ENCODE peak calls at places on chromosomes 13 and 19, in six cellular contexts. One of them, this sample, is unnamed.

GRCh38 chr19:14459703-14460102 is 15.5 kb downstream of the PTGER1 start:
- DNase-seq in naive thymus-derived CD8-positive, alpha-beta T cell: no peak
- DNase-seq in activated B cell treated with CpG ODN at 0.5 μM for 24 hours: no peak
- DNase-seq in stimulated activated CD4-positive, alpha-beta T cell treated with anti-CD3 and anti-CD28 coated beads, TNF-alpha, amount 100 ng/mL, for 48 hours: no peak
- DNase-seq in iris pigment epithelial cell: no peak
- DNase-seq in endothelial cell of umbilical vein: no peak
- DNase-seq in this sample: no peak

GRCh38 chr19:13839193-13839937 is 37.6 kb upstream of the NANOS3 start:
- DNase-seq in naive thymus-derived CD8-positive, alpha-beta T cell: peak
- DNase-seq in activated B cell treated with CpG ODN at 0.5 μM for 24 hours: peak
- DNase-seq in stimulated activated CD4-positive, alpha-beta T cell treated with anti-CD3 and anti-CD28 coated beads, TNF-alpha, amount 100 ng/mL, for 48 hours: peak
- DNase-seq in iris pigment epithelial cell: peak
- DNase-seq in endothelial cell of umbilical vein: peak
- DNase-seq in this sample: peak

GRCh38 chr13:47004022-47004421 is 107.2 kb upstream of the HTR2A start:
- DNase-seq in naive thymus-derived CD8-positive, alpha-beta T cell: no peak
- DNase-seq in activated B cell treated with CpG ODN at 0.5 μM for 24 hours: no peak
- DNase-seq in stimulated activated CD4-positive, alpha-beta T cell treated with anti-CD3 and anti-CD28 coated beads, TNF-alpha, amount 100 ng/mL, for 48 hours: no peak
- DNase-seq in iris pigment epithelial cell: no peak
- DNase-seq in endothelial cell of umbilical vein: no peak
- DNase-seq in this sample: peak

GRCh38 chr19:34732548-34733255 is 1.3 kb upstream of the ZNF181 start:
- DNase-seq in naive thymus-derived CD8-positive, alpha-beta T cell: no peak
- DNase-seq in activated B cell treated with CpG ODN at 0.5 μM for 24 hours: no peak
- DNase-seq in stimulated activated CD4-positive, alpha-beta T cell treated with anti-CD3 and anti-CD28 coated beads, TNF-alpha, amount 100 ng/mL, for 48 hours: no peak
- DNase-seq in iris pigment epithelial cell: no peak
- DNase-seq in endothelial cell of umbilical vein: no peak
- DNase-seq in this sample: peak

GRCh38 chr19:19459099-19459498 is 53.6 kb downstream of the GATAD2A start:
- DNase-seq in naive thymus-derived CD8-positive, alpha-beta T cell: no peak
- DNase-seq in activated B cell treated with CpG ODN at 0.5 μM for 24 hours: no peak
- DNase-seq in stimulated activated CD4-positive, alpha-beta T cell treated with anti-CD3 and anti-CD28 coated beads, TNF-alpha, amount 100 ng/mL, for 48 hours: no peak
- DNase-seq in iris pigment epithelial cell: peak
- DNase-seq in endothelial cell of umbilical vein: no peak
- DNase-seq in this sample: no peak

GRCh38 chr13:71864094-71864980 is 2.7 kb downstream of the DACH1 start:
- DNase-seq in naive thymus-derived CD8-positive, alpha-beta T cell: no peak
- DNase-seq in activated B cell treated with CpG ODN at 0.5 μM for 24 hours: no peak
- DNase-seq in stimulated activated CD4-positive, alpha-beta T cell treated with anti-CD3 and anti-CD28 coated beads, TNF-alpha, amount 100 ng/mL, for 48 hours: no peak
- DNase-seq in iris pigment epithelial cell: peak
- DNase-seq in endothelial cell of umbilical vein: peak
- DNase-seq in this sample: peak

GRCh38 chr19:16922592-16922934 is 33.8 kb downstream of the F2RL3 start:
- DNase-seq in naive thymus-derived CD8-positive, alpha-beta T cell: no peak
- DNase-seq in activated B cell treated with CpG ODN at 0.5 μM for 24 hours: no peak
- DNase-seq in stimulated activated CD4-positive, alpha-beta T cell treated with anti-CD3 and anti-CD28 coated beads, TNF-alpha, amount 100 ng/mL, for 48 hours: no peak
- DNase-seq in iris pigment epithelial cell: no peak
- DNase-seq in endothelial cell of umbilical vein: no peak
- DNase-seq in this sample: no peak

GRCh38 chr13:19153782-19154450 is 27.7 kb downstream of the TUBA3C start:
- DNase-seq in naive thymus-derived CD8-positive, alpha-beta T cell: no peak
- DNase-seq in activated B cell treated with CpG ODN at 0.5 μM for 24 hours: no peak
- DNase-seq in stimulated activated CD4-positive, alpha-beta T cell treated with anti-CD3 and anti-CD28 coated beads, TNF-alpha, amount 100 ng/mL, for 48 hours: peak
- DNase-seq in iris pigment epithelial cell: no peak
- DNase-seq in endothelial cell of umbilical vein: no peak
- DNase-seq in this sample: no peak

GRCh38 chr19:16702123-16702522 is 17.5 kb upstream of the NWD1 start:
- DNase-seq in naive thymus-derived CD8-positive, alpha-beta T cell: no peak
- DNase-seq in activated B cell treated with CpG ODN at 0.5 μM for 24 hours: no peak
- DNase-seq in stimulated activated CD4-positive, alpha-beta T cell treated with anti-CD3 and anti-CD28 coated beads, TNF-alpha, amount 100 ng/mL, for 48 hours: no peak
- DNase-seq in iris pigment epithelial cell: peak
- DNase-seq in endothelial cell of umbilical vein: no peak
- DNase-seq in this sample: peak

GRCh38 chr13:104586010-104586746 is 1520.0 kb upstream of the SLC10A2 start:
- DNase-seq in naive thymus-derived CD8-positive, alpha-beta T cell: no peak
- DNase-seq in activated B cell treated with CpG ODN at 0.5 μM for 24 hours: no peak
- DNase-seq in stimulated activated CD4-positive, alpha-beta T cell treated with anti-CD3 and anti-CD28 coated beads, TNF-alpha, amount 100 ng/mL, for 48 hours: no peak
- DNase-seq in iris pigment epithelial cell: peak
- DNase-seq in endothelial cell of umbilical vein: peak
- DNase-seq in this sample: peak

GRCh38 chr13:107964356-107964755 is 251.0 kb downstream of the LIG4 start:
- DNase-seq in naive thymus-derived CD8-positive, alpha-beta T cell: no peak
- DNase-seq in activated B cell treated with CpG ODN at 0.5 μM for 24 hours: no peak
- DNase-seq in stimulated activated CD4-positive, alpha-beta T cell treated with anti-CD3 and anti-CD28 coated beads, TNF-alpha, amount 100 ng/mL, for 48 hours: no peak
- DNase-seq in iris pigment epithelial cell: no peak
- DNase-seq in endothelial cell of umbilical vein: no peak
- DNase-seq in this sample: no peak

GRCh38 chr19:13094285-13094595 is 8.4 kb downstream of the LYL1 start:
- DNase-seq in naive thymus-derived CD8-positive, alpha-beta T cell: no peak
- DNase-seq in activated B cell treated with CpG ODN at 0.5 μM for 24 hours: peak
- DNase-seq in stimulated activated CD4-positive, alpha-beta T cell treated with anti-CD3 and anti-CD28 coated beads, TNF-alpha, amount 100 ng/mL, for 48 hours: no peak
- DNase-seq in iris pigment epithelial cell: no peak
- DNase-seq in endothelial cell of umbilical vein: no peak
- DNase-seq in this sample: no peak

GRCh38 chr13:112605531-112605990 is 17.6 kb upstream of the TUBGCP3 start:
- DNase-seq in naive thymus-derived CD8-positive, alpha-beta T cell: no peak
- DNase-seq in activated B cell treated with CpG ODN at 0.5 μM for 24 hours: no peak
- DNase-seq in stimulated activated CD4-positive, alpha-beta T cell treated with anti-CD3 and anti-CD28 coated beads, TNF-alpha, amount 100 ng/mL, for 48 hours: no peak
- DNase-seq in iris pigment epithelial cell: no peak
- DNase-seq in endothelial cell of umbilical vein: no peak
- DNase-seq in this sample: no peak

GRCh38 chr13:98313023-98313937 is 136.2 kb upstream of the RNF113B start:
- DNase-seq in naive thymus-derived CD8-positive, alpha-beta T cell: no peak
- DNase-seq in activated B cell treated with CpG ODN at 0.5 μM for 24 hours: no peak
- DNase-seq in stimulated activated CD4-positive, alpha-beta T cell treated with anti-CD3 and anti-CD28 coated beads, TNF-alpha, amount 100 ng/mL, for 48 hours: no peak
- DNase-seq in iris pigment epithelial cell: no peak
- DNase-seq in endothelial cell of umbilical vein: no peak
- DNase-seq in this sample: no peak

GRCh38 chr13:40922437-40923040 is 96.6 kb downstream of the ELF1 start:
- DNase-seq in naive thymus-derived CD8-positive, alpha-beta T cell: no peak
- DNase-seq in activated B cell treated with CpG ODN at 0.5 μM for 24 hours: no peak
- DNase-seq in stimulated activated CD4-positive, alpha-beta T cell treated with anti-CD3 and anti-CD28 coated beads, TNF-alpha, amount 100 ng/mL, for 48 hours: no peak
- DNase-seq in iris pigment epithelial cell: no peak
- DNase-seq in endothelial cell of umbilical vein: no peak
- DNase-seq in this sample: peak

GRCh38 chr13:51764184-51765141 is 39.5 kb downstream of the DHRS12 start:
- DNase-seq in naive thymus-derived CD8-positive, alpha-beta T cell: peak
- DNase-seq in activated B cell treated with CpG ODN at 0.5 μM for 24 hours: peak
- DNase-seq in stimulated activated CD4-positive, alpha-beta T cell treated with anti-CD3 and anti-CD28 coated beads, TNF-alpha, amount 100 ng/mL, for 48 hours: peak
- DNase-seq in iris pigment epithelial cell: peak
- DNase-seq in endothelial cell of umbilical vein: peak
- DNase-seq in this sample: peak

GRCh38 chr13:102487330-102487729 is 85.5 kb upstream of the FGF14 start:
- DNase-seq in naive thymus-derived CD8-positive, alpha-beta T cell: no peak
- DNase-seq in activated B cell treated with CpG ODN at 0.5 μM for 24 hours: no peak
- DNase-seq in stimulated activated CD4-positive, alpha-beta T cell treated with anti-CD3 and anti-CD28 coated beads, TNF-alpha, amount 100 ng/mL, for 48 hours: no peak
- DNase-seq in iris pigment epithelial cell: no peak
- DNase-seq in endothelial cell of umbilical vein: no peak
- DNase-seq in this sample: no peak

GRCh38 chr19:35549174-35549788 is 3.9 kb downstream of the TMEM147 start:
- DNase-seq in naive thymus-derived CD8-positive, alpha-beta T cell: peak
- DNase-seq in activated B cell treated with CpG ODN at 0.5 μM for 24 hours: peak
- DNase-seq in stimulated activated CD4-positive, alpha-beta T cell treated with anti-CD3 and anti-CD28 coated beads, TNF-alpha, amount 100 ng/mL, for 48 hours: peak
- DNase-seq in iris pigment epithelial cell: peak
- DNase-seq in endothelial cell of umbilical vein: peak
- DNase-seq in this sample: peak

GRCh38 chr19:34148672-34149185 is 23.6 kb upstream of the LSM14A start:
- DNase-seq in naive thymus-derived CD8-positive, alpha-beta T cell: no peak
- DNase-seq in activated B cell treated with CpG ODN at 0.5 μM for 24 hours: no peak
- DNase-seq in stimulated activated CD4-positive, alpha-beta T cell treated with anti-CD3 and anti-CD28 coated beads, TNF-alpha, amount 100 ng/mL, for 48 hours: no peak
- DNase-seq in iris pigment epithelial cell: no peak
- DNase-seq in endothelial cell of umbilical vein: no peak
- DNase-seq in this sample: no peak

GRCh38 chr19:18368504-18369222 is 17.3 kb upstream of the GDF15 start:
- DNase-seq in naive thymus-derived CD8-positive, alpha-beta T cell: no peak
- DNase-seq in activated B cell treated with CpG ODN at 0.5 μM for 24 hours: no peak
- DNase-seq in stimulated activated CD4-positive, alpha-beta T cell treated with anti-CD3 and anti-CD28 coated beads, TNF-alpha, amount 100 ng/mL, for 48 hours: no peak
- DNase-seq in iris pigment epithelial cell: no peak
- DNase-seq in endothelial cell of umbilical vein: no peak
- DNase-seq in this sample: no peak

GRCh38 chr19:28296506-28296905 is 916.4 kb downstream of the UQCRFS1 start:
- DNase-seq in naive thymus-derived CD8-positive, alpha-beta T cell: no peak
- DNase-seq in activated B cell treated with CpG ODN at 0.5 μM for 24 hours: no peak
- DNase-seq in stimulated activated CD4-positive, alpha-beta T cell treated with anti-CD3 and anti-CD28 coated beads, TNF-alpha, amount 100 ng/mL, for 48 hours: no peak
- DNase-seq in iris pigment epithelial cell: peak
- DNase-seq in endothelial cell of umbilical vein: no peak
- DNase-seq in this sample: no peak

GRCh38 chr13:67740871-67741475 is 510.8 kb upstream of the PCDH9 start:
- DNase-seq in naive thymus-derived CD8-positive, alpha-beta T cell: no peak
- DNase-seq in activated B cell treated with CpG ODN at 0.5 μM for 24 hours: no peak
- DNase-seq in stimulated activated CD4-positive, alpha-beta T cell treated with anti-CD3 and anti-CD28 coated beads, TNF-alpha, amount 100 ng/mL, for 48 hours: no peak
- DNase-seq in iris pigment epithelial cell: no peak
- DNase-seq in endothelial cell of umbilical vein: no peak
- DNase-seq in this sample: no peak

GRCh38 chr19:35055715-35056179 is 14.2 kb downstream of the HPN start:
- DNase-seq in naive thymus-derived CD8-positive, alpha-beta T cell: no peak
- DNase-seq in activated B cell treated with CpG ODN at 0.5 μM for 24 hours: no peak
- DNase-seq in stimulated activated CD4-positive, alpha-beta T cell treated with anti-CD3 and anti-CD28 coated beads, TNF-alpha, amount 100 ng/mL, for 48 hours: no peak
- DNase-seq in iris pigment epithelial cell: no peak
- DNase-seq in endothelial cell of umbilical vein: no peak
- DNase-seq in this sample: peak

GRCh38 chr13:26255717-26256277 is 1.9 kb downstream of the CDK8 start:
- DNase-seq in naive thymus-derived CD8-positive, alpha-beta T cell: no peak
- DNase-seq in activated B cell treated with CpG ODN at 0.5 μM for 24 hours: no peak
- DNase-seq in stimulated activated CD4-positive, alpha-beta T cell treated with anti-CD3 and anti-CD28 coated beads, TNF-alpha, amount 100 ng/mL, for 48 hours: no peak
- DNase-seq in iris pigment epithelial cell: no peak
- DNase-seq in endothelial cell of umbilical vein: peak
- DNase-seq in this sample: peak

GRCh38 chr19:29671393-29672076 is 6.3 kb downstream of the PLEKHF1 start:
- DNase-seq in naive thymus-derived CD8-positive, alpha-beta T cell: peak
- DNase-seq in activated B cell treated with CpG ODN at 0.5 μM for 24 hours: peak
- DNase-seq in stimulated activated CD4-positive, alpha-beta T cell treated with anti-CD3 and anti-CD28 coated beads, TNF-alpha, amount 100 ng/mL, for 48 hours: peak
- DNase-seq in iris pigment epithelial cell: peak
- DNase-seq in endothelial cell of umbilical vein: peak
- DNase-seq in this sample: peak

GRCh38 chr19:33204136-33204973 is 10.2 kb downstream of the LRP3 start:
- DNase-seq in naive thymus-derived CD8-positive, alpha-beta T cell: no peak
- DNase-seq in activated B cell treated with CpG ODN at 0.5 μM for 24 hours: no peak
- DNase-seq in stimulated activated CD4-positive, alpha-beta T cell treated with anti-CD3 and anti-CD28 coated beads, TNF-alpha, amount 100 ng/mL, for 48 hours: no peak
- DNase-seq in iris pigment epithelial cell: no peak
- DNase-seq in endothelial cell of umbilical vein: no peak
- DNase-seq in this sample: no peak

GRCh38 chr19:19053508-19054314 is 10.1 kb upstream of the SLC25A42 start:
- DNase-seq in naive thymus-derived CD8-positive, alpha-beta T cell: peak
- DNase-seq in activated B cell treated with CpG ODN at 0.5 μM for 24 hours: peak
- DNase-seq in stimulated activated CD4-positive, alpha-beta T cell treated with anti-CD3 and anti-CD28 coated beads, TNF-alpha, amount 100 ng/mL, for 48 hours: peak
- DNase-seq in iris pigment epithelial cell: peak
- DNase-seq in endothelial cell of umbilical vein: peak
- DNase-seq in this sample: peak

GRCh38 chr19:2631213-2631821 is 71.2 kb downstream of the GNG7 start:
- DNase-seq in naive thymus-derived CD8-positive, alpha-beta T cell: no peak
- DNase-seq in activated B cell treated with CpG ODN at 0.5 μM for 24 hours: peak
- DNase-seq in stimulated activated CD4-positive, alpha-beta T cell treated with anti-CD3 and anti-CD28 coated beads, TNF-alpha, amount 100 ng/mL, for 48 hours: no peak
- DNase-seq in iris pigment epithelial cell: no peak
- DNase-seq in endothelial cell of umbilical vein: peak
- DNase-seq in this sample: no peak

GRCh38 chr19:6271721-6272410 is 7.9 kb downstream of the MLLT1 start:
- DNase-seq in naive thymus-derived CD8-positive, alpha-beta T cell: no peak
- DNase-seq in activated B cell treated with CpG ODN at 0.5 μM for 24 hours: no peak
- DNase-seq in stimulated activated CD4-positive, alpha-beta T cell treated with anti-CD3 and anti-CD28 coated beads, TNF-alpha, amount 100 ng/mL, for 48 hours: no peak
- DNase-seq in iris pigment epithelial cell: peak
- DNase-seq in endothelial cell of umbilical vein: peak
- DNase-seq in this sample: peak

GRCh38 chr13:90068658-90069057 is 1278.8 kb upstream of the MIR17HG start:
- DNase-seq in naive thymus-derived CD8-positive, alpha-beta T cell: no peak
- DNase-seq in activated B cell treated with CpG ODN at 0.5 μM for 24 hours: no peak
- DNase-seq in stimulated activated CD4-positive, alpha-beta T cell treated with anti-CD3 and anti-CD28 coated beads, TNF-alpha, amount 100 ng/mL, for 48 hours: no peak
- DNase-seq in iris pigment epithelial cell: no peak
- DNase-seq in endothelial cell of umbilical vein: no peak
- DNase-seq in this sample: no peak